ENCODE peak calls at places on chromosome 14, in five cellular contexts. One of them, this sample, is unnamed.

GRCh38 chr14:83660597-83660996 is 1869.3 kb upstream of the FLRT2 start:
- DNase-seq in heart left ventricle: no peak
- DNase-seq in transverse colon: no peak
- DNase-seq in pancreas: no peak
- DNase-seq in keratinocyte: no peak
- DNase-seq in this sample: no peak

GRCh38 chr14:73462078-73462715 is 3.9 kb upstream of the NUMB start:
- DNase-seq in pancreas: peak; percentile 70
- DNase-seq in heart left ventricle: peak; percentile 58
- DNase-seq in transverse colon: peak; percentile 88
- DNase-seq in keratinocyte: no peak
- DNase-seq in this sample: peak; percentile 14

GRCh38 chr14:87687338-87687876 is 305.6 kb downstream of the GALC start:
- DNase-seq in heart left ventricle: no peak
- DNase-seq in transverse colon: no peak
- DNase-seq in pancreas: no peak
- DNase-seq in keratinocyte: no peak
- DNase-seq in this sample: no peak

GRCh38 chr14:34713681-34714319 is 593 bp downstream of the CFL2 start:
- DNase-seq in keratinocyte: no peak
- DNase-seq in heart left ventricle: peak; percentile 33
- DNase-seq in pancreas: peak; percentile 60
- DNase-seq in transverse colon: peak; percentile 37
- DNase-seq in this sample: no peak

GRCh38 chr14:34324363-34324795 is 137.7 kb downstream of the SPTSSA start:
- DNase-seq in transverse colon: peak; percentile 12
- DNase-seq in pancreas: no peak
- DNase-seq in keratinocyte: no peak
- DNase-seq in heart left ventricle: no peak
- DNase-seq in this sample: peak; percentile 29

GRCh38 chr14:77186911-77187648 is 5.5 kb downstream of the TMEM63C start:
- DNase-seq in transverse colon: peak; percentile 16
- DNase-seq in keratinocyte: peak; percentile 13
- DNase-seq in heart left ventricle: no peak
- DNase-seq in pancreas: peak; percentile 78
- DNase-seq in this sample: peak; percentile 81

GRCh38 chr14:24329073-24329663 is 5.7 kb downstream of the ADCY4 start:
- DNase-seq in heart left ventricle: no peak
- DNase-seq in keratinocyte: no peak
- DNase-seq in transverse colon: no peak
- DNase-seq in pancreas: no peak
- DNase-seq in this sample: no peak

GRCh38 chr14:77120771-77121743 is 20.5 kb downstream of the ZDHHC22 start:
- DNase-seq in transverse colon: peak; percentile 59
- DNase-seq in heart left ventricle: no peak
- DNase-seq in pancreas: no peak
- DNase-seq in keratinocyte: no peak
- DNase-seq in this sample: no peak

GRCh38 chr14:80237142-80237541 is 25.8 kb upstream of the DIO2 start:
- DNase-seq in heart left ventricle: no peak
- DNase-seq in transverse colon: no peak
- DNase-seq in keratinocyte: no peak
- DNase-seq in pancreas: no peak
- DNase-seq in this sample: no peak

GRCh38 chr14:99699861-99700260 is 15.8 kb downstream of the CYP46A1 start:
- DNase-seq in heart left ventricle: no peak
- DNase-seq in transverse colon: no peak
- DNase-seq in keratinocyte: no peak
- DNase-seq in pancreas: no peak
- DNase-seq in this sample: no peak

GRCh38 chr14:101476931-101477553 is 84.3 kb upstream of the DIO3 start:
- DNase-seq in transverse colon: peak; percentile 73
- DNase-seq in heart left ventricle: no peak
- DNase-seq in pancreas: peak; percentile 72
- DNase-seq in keratinocyte: no peak
- DNase-seq in this sample: peak; percentile 81

GRCh38 chr14:75372260-75372659 is 55.6 kb upstream of the JDP2 start:
- DNase-seq in pancreas: no peak
- DNase-seq in heart left ventricle: peak; percentile 43
- DNase-seq in transverse colon: no peak
- DNase-seq in keratinocyte: no peak
- DNase-seq in this sample: no peak

GRCh38 chr14:20400965-20401593 is 12.2 kb downstream of the TEP1 start:
- DNase-seq in pancreas: no peak
- DNase-seq in heart left ventricle: no peak
- DNase-seq in transverse colon: no peak
- DNase-seq in keratinocyte: peak; percentile 83
- DNase-seq in this sample: no peak

GRCh38 chr14:53409289-53409688 is 256.2 kb upstream of the DDHD1 start:
- DNase-seq in heart left ventricle: no peak
- DNase-seq in pancreas: no peak
- DNase-seq in transverse colon: no peak
- DNase-seq in keratinocyte: no peak
- DNase-seq in this sample: no peak

GRCh38 chr14:50928002-50928635 is 16.2 kb downstream of the PYGL start:
- DNase-seq in heart left ventricle: peak; percentile 11
- DNase-seq in transverse colon: no peak
- DNase-seq in pancreas: no peak
- DNase-seq in keratinocyte: no peak
- DNase-seq in this sample: no peak

GRCh38 chr14:49019467-49020100 is 566.6 kb downstream of the RPS29 start:
- DNase-seq in pancreas: no peak
- DNase-seq in transverse colon: no peak
- DNase-seq in keratinocyte: no peak
- DNase-seq in heart left ventricle: no peak
- DNase-seq in this sample: no peak

GRCh38 chr14:69242311-69243224 is 17.4 kb upstream of the GALNT16 start:
- DNase-seq in transverse colon: peak; percentile 50
- DNase-seq in pancreas: no peak
- DNase-seq in heart left ventricle: peak; percentile 59
- DNase-seq in keratinocyte: no peak
- DNase-seq in this sample: peak; percentile 59

GRCh38 chr14:54462048-54462447 is 20.9 kb upstream of the CNIH1 start:
- DNase-seq in transverse colon: no peak
- DNase-seq in keratinocyte: no peak
- DNase-seq in heart left ventricle: no peak
- DNase-seq in pancreas: no peak
- DNase-seq in this sample: no peak

GRCh38 chr14:52706286-52706685 is 714 bp upstream of the PSMC6 start:
- DNase-seq in keratinocyte: no peak
- DNase-seq in transverse colon: no peak
- DNase-seq in heart left ventricle: no peak
- DNase-seq in pancreas: no peak
- DNase-seq in this sample: no peak

GRCh38 chr14:96754845-96755184 is 42.4 kb upstream of the VRK1 start:
- DNase-seq in transverse colon: no peak
- DNase-seq in pancreas: no peak
- DNase-seq in keratinocyte: no peak
- DNase-seq in heart left ventricle: no peak
- DNase-seq in this sample: peak; percentile 99

GRCh38 chr14:54767139-54767431 is 135.5 kb downstream of the GCH1 start:
- DNase-seq in transverse colon: no peak
- DNase-seq in pancreas: no peak
- DNase-seq in keratinocyte: no peak
- DNase-seq in heart left ventricle: no peak
- DNase-seq in this sample: no peak

GRCh38 chr14:20530771-20531571 is 25.6 kb downstream of the RNASE10 start:
- DNase-seq in heart left ventricle: peak; percentile 37
- DNase-seq in keratinocyte: peak; percentile 28
- DNase-seq in transverse colon: peak; percentile 80
- DNase-seq in pancreas: peak; percentile 69
- DNase-seq in this sample: peak; percentile 68

GRCh38 chr14:38522724-38523123 is 266.8 kb upstream of the CLEC14A start:
- DNase-seq in pancreas: no peak
- DNase-seq in heart left ventricle: no peak
- DNase-seq in transverse colon: no peak
- DNase-seq in keratinocyte: no peak
- DNase-seq in this sample: no peak

GRCh38 chr14:24392327-24393098 is 6.3 kb upstream of the NYNRIN start:
- DNase-seq in keratinocyte: no peak
- DNase-seq in heart left ventricle: no peak
- DNase-seq in pancreas: no peak
- DNase-seq in transverse colon: no peak
- DNase-seq in this sample: no peak

GRCh38 chr14:76909266-76909665 is 83.1 kb downstream of the LRRC74A start:
- DNase-seq in keratinocyte: no peak
- DNase-seq in heart left ventricle: no peak
- DNase-seq in pancreas: no peak
- DNase-seq in transverse colon: no peak
- DNase-seq in this sample: no peak

GRCh38 chr14:64741961-64742360 is 37.7 kb downstream of the PLEKHG3 start:
- DNase-seq in heart left ventricle: no peak
- DNase-seq in transverse colon: no peak
- DNase-seq in keratinocyte: no peak
- DNase-seq in pancreas: no peak
- DNase-seq in this sample: no peak

GRCh38 chr14:75597149-75597548 is 18.7 kb downstream of the FLVCR2 start:
- DNase-seq in keratinocyte: no peak
- DNase-seq in pancreas: no peak
- DNase-seq in transverse colon: no peak
- DNase-seq in heart left ventricle: no peak
- DNase-seq in this sample: no peak

GRCh38 chr14:100067481-100067880 is 2.3 kb downstream of the EVL start:
- DNase-seq in heart left ventricle: no peak
- DNase-seq in keratinocyte: no peak
- DNase-seq in transverse colon: no peak
- DNase-seq in pancreas: no peak
- DNase-seq in this sample: no peak

GRCh38 chr14:76919431-76919810 is 93.2 kb downstream of the LRRC74A start:
- DNase-seq in heart left ventricle: no peak
- DNase-seq in pancreas: no peak
- DNase-seq in transverse colon: no peak
- DNase-seq in keratinocyte: no peak
- DNase-seq in this sample: no peak

GRCh38 chr14:59803052-59803451 is 67.5 kb downstream of the RTN1 start:
- DNase-seq in keratinocyte: no peak
- DNase-seq in transverse colon: no peak
- DNase-seq in heart left ventricle: no peak
- DNase-seq in pancreas: no peak
- DNase-seq in this sample: no peak
- TF ChIP-seq CTCF in keratinocyte: no peak
- TF ChIP-seq CTCF in transverse colon: no peak
- TF ChIP-seq CTCF in heart left ventricle: no peak
- TF ChIP-seq CTCF in pancreas: no peak
- TF ChIP-seq CTCF in this sample: no peak

GRCh38 chr14:60488175-60488574 is 2.3 kb upstream of the C14orf39 start:
- DNase-seq in transverse colon: no peak
- DNase-seq in pancreas: no peak
- DNase-seq in keratinocyte: no peak
- DNase-seq in heart left ventricle: no peak
- DNase-seq in this sample: no peak
- H3K27me3 ChIP-seq in transverse colon: peaks cover 62% of the 10 kb centered on the region
- H3K27me3 ChIP-seq in pancreas: peaks cover 10% of the 10 kb centered on the region
- H3K27me3 ChIP-seq in keratinocyte: peaks cover 23% of the 10 kb centered on the region
- H3K27me3 ChIP-seq in heart left ventricle: peaks cover 42% of the 10 kb centered on the region
- H3K27me3 ChIP-seq in this sample: no peaks in the 10 kb centered on the region

GRCh38 chr14:92942976-92943710 is 20.2 kb downstream of the CHGA start:
- DNase-seq in heart left ventricle: no peak
- DNase-seq in transverse colon: no peak
- DNase-seq in keratinocyte: no peak
- DNase-seq in pancreas: no peak
- DNase-seq in this sample: no peak

GRCh38 chr14:92943855-92944570 is 21.1 kb downstream of the CHGA start:
- DNase-seq in pancreas: no peak
- DNase-seq in keratinocyte: no peak
- DNase-seq in transverse colon: no peak
- DNase-seq in heart left ventricle: no peak
- DNase-seq in this sample: no peak

GRCh38 chr14:92945959-92946846 is 23.3 kb downstream of the CHGA start:
- DNase-seq in keratinocyte: no peak
- DNase-seq in transverse colon: peak; percentile 88
- DNase-seq in heart left ventricle: peak; percentile 51
- DNase-seq in pancreas: no peak
- DNase-seq in this sample: no peak

GRCh38 chr14:92945544-92945943 is 22.6 kb downstream of the CHGA start:
- DNase-seq in heart left ventricle: no peak
- DNase-seq in keratinocyte: no peak
- DNase-seq in pancreas: no peak
- DNase-seq in transverse colon: no peak
- DNase-seq in this sample: no peak

DNA sequence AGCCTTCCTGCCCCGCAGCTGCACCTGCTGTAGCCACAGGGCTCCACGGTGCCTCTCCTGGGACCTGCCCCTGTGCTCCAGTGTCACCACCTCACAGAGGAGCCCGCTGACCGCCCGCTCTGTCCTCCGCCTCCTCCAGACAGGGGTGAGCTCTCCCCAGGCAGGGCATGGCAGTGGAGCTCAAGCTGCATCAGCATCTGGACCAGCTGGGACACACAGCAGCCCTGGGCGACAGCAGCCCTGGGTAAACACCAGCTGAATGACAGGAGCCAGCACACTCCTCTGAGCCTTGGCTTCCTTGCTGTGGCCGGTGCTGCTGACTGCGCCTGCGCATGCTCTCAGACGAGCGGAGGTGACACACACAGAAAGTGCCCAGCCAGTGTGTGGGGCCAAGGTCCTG is 22.0 kb downstream of the CHGA start:
- DNase-seq in pancreas: no peak
- DNase-seq in transverse colon: no peak
- DNase-seq in keratinocyte: no peak
- DNase-seq in heart left ventricle: no peak
- DNase-seq in this sample: no peak
- H3K36me3 ChIP-seq in pancreas: no peaks in the 10 kb centered on the region
- H3K36me3 ChIP-seq in transverse colon: no peaks in the 10 kb centered on the region
- H3K36me3 ChIP-seq in keratinocyte: peaks cover 34% of the 10 kb centered on the region
- H3K36me3 ChIP-seq in heart left ventricle: no peaks in the 10 kb centered on the region
- H3K36me3 ChIP-seq in this sample: peaks cover 8% of the 10 kb centered on the region

DNA sequence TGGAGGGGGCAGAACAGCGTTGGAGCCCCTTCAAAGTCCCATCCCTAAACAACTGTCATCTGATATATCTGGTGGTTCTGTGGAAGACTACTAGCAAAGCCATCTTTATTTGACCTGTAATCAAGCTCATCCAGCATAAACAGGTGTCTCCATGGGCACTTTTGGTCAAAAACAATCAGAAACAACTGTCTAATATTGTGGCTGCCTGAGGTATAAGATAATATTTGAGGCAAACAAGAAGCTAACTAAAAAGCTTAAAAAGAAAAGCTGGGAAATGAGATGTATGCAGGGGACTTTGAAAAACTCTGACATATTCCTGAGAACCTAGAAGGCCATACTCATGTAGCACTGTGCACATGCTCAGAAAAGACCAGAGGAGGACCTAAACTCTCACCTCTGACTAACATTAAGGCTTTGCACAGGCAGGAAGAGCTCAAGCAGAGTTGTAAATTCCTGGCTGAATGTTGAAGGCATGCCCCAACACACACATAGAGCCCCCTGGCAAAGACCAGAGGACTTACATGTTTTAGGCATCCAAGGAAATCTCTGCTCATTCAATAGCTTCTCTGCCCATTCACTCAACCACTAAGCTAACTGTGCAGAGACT is 27.2 kb upstream of the AP4S1 start:
- DNase-seq in keratinocyte: peak; percentile 25
- DNase-seq in heart left ventricle: no peak
- DNase-seq in transverse colon: no peak
- DNase-seq in pancreas: no peak
- DNase-seq in this sample: no peak
- TF ChIP-seq CTCF in keratinocyte: no peak
- TF ChIP-seq CTCF in heart left ventricle: no peak
- TF ChIP-seq CTCF in transverse colon: no peak
- TF ChIP-seq CTCF in pancreas: no peak
- TF ChIP-seq CTCF in this sample: no peak

GRCh38 chr14:81434230-81434629 is 34.1 kb upstream of the STON2 start:
- DNase-seq in pancreas: no peak
- DNase-seq in keratinocyte: no peak
- DNase-seq in transverse colon: no peak
- DNase-seq in heart left ventricle: no peak
- DNase-seq in this sample: no peak
- H3K27me3 ChIP-seq in pancreas: no peaks in the 10 kb centered on the region
- H3K27me3 ChIP-seq in keratinocyte: peaks cover 4% of the 10 kb centered on the region
- H3K27me3 ChIP-seq in transverse colon: peaks cover 37% of the 10 kb centered on the region
- H3K27me3 ChIP-seq in heart left ventricle: peaks cover 6% of the 10 kb centered on the region
- H3K27me3 ChIP-seq in this sample: no peaks in the 10 kb centered on the region